ENCODE peak calls at places on chromosomes 1 and 21, in nine cellular contexts. Y is fibroblast of pulmonary artery; Q is stimulated activated naive CD4-positive, alpha-beta T cell; L is nucleus accumbens; M is activated gamma-delta T cell treated with anti-CD3 and anti-CD28 coated beads, Interleukin-2, amount 50 U/mL, for 16 hours; X is stimulated activated CD8-positive, alpha-beta memory T cell treated with anti-CD3 and anti-CD28 coated beads, Interleukin-7, amount 100 ng/mL, for 1 hour; T is activated CD4-positive, alpha-beta memory T cell treated with anti-CD3 and anti-CD28 coated beads for 36 hours; S is HEK293T; E is GM12892. J is an unnamed sample.

GRCh38 chr1:98177751-98178150 is 256.9 kb upstream of the DPYD start:
- DNase-seq in Y (no peak), Q (no peak), L (no peak), M (no peak), X (no peak), T (no peak), S (no peak), E (no peak), J (no peak)

GRCh38 chr1:84997667-84998600 is 1.0 kb upstream of the MCOLN2 start:
- DNase-seq in Y (peak; percentile 6), Q (peak; percentile 16), L (no peak), M (no peak), X (no peak), T (peak; percentile 41), S (no peak), E (peak; percentile 18), J (peak; percentile 40)

GRCh38 chr1:99662581-99663208 is 16.8 kb downstream of the PALMD start:
- DNase-seq in Y (peak; percentile 98), Q (no peak), L (no peak), M (no peak), X (no peak), T (no peak), S (no peak), E (no peak), J (peak; percentile 60)

GRCh38 chr1:58784758-58785423 is 1.0 kb upstream of the JUN start:
- DNase-seq in Y (peak; percentile 96), Q (peak; percentile 91), L (peak; percentile 83), M (peak; percentile 77), X (peak; percentile 64), T (peak; percentile 86), S (peak; percentile 82), E (no peak), J (peak; percentile 77)

GRCh38 chr1:70487910-70488665 is 77.0 kb downstream of the CTH start:
- DNase-seq in Y (peak; percentile 55), Q (peak; percentile 13), L (no peak), M (no peak), X (no peak), T (no peak), S (peak; percentile 71), E (no peak), J (no peak)

GRCh38 chr1:160022330-160023310 is 9.2 kb downstream of the PIGM start:
- DNase-seq in Y (no peak), Q (no peak), L (no peak), M (no peak), X (no peak), T (no peak), S (no peak), E (no peak), J (no peak)

GRCh38 chr21:46295177-46295711 is 9.1 kb downstream of the YBEY start:
- DNase-seq in Y (peak; percentile 43), Q (no peak), L (no peak), M (no peak), X (no peak), T (peak; percentile 16), S (peak; percentile 6), E (no peak), J (no peak)

GRCh38 chr1:112686835-112687234 is 12.4 kb downstream of the MOV10 start:
- DNase-seq in Y (no peak), Q (no peak), L (no peak), M (no peak), X (no peak), T (no peak), S (no peak), E (no peak), J (no peak)

GRCh38 chr1:182677393-182678098 is 6.8 kb downstream of the RGS8 start:
- DNase-seq in Y (no peak), Q (no peak), L (no peak), M (no peak), X (no peak), T (no peak), S (no peak), E (no peak), J (no peak)

GRCh38 chr21:35321322-35322200 is 272.5 kb upstream of the RUNX1 start:
- DNase-seq in Y (no peak), Q (no peak), L (no peak), M (no peak), X (no peak), T (no peak), S (no peak), E (no peak), J (no peak)

GRCh38 chr1:167617100-167617949 is 12.7 kb upstream of the RCSD1 start:
- DNase-seq in Y (peak; percentile 87), Q (peak; percentile 29), L (no peak), M (no peak), X (no peak), T (peak; percentile 48), S (no peak), E (no peak), J (no peak)

GRCh38 chr1:22978299-22978698 is 5.6 kb upstream of the LACTBL1 start:
- DNase-seq in Y (peak; percentile 26), Q (no peak), L (no peak), M (no peak), X (no peak), T (no peak), S (no peak), E (no peak), J (no peak)

GRCh38 chr1:214154596-214155261 is 126.2 kb upstream of the SMYD2 start:
- DNase-seq in Y (no peak), Q (no peak), L (no peak), M (no peak), X (no peak), T (no peak), S (no peak), E (no peak), J (no peak)

GRCh38 chr1:45793942-45794604 is 9.3 kb upstream of the MAST2 start:
- DNase-seq in Y (no peak), Q (no peak), L (no peak), M (no peak), X (no peak), T (no peak), S (no peak), E (no peak), J (no peak)